ENCODE peak calls at places on chromosomes 11 and 22, in nine cellular contexts. G is CD8-positive, alpha-beta memory T cell; T is right cardiac atrium; X is heart left ventricle; F is left ventricle myocardium inferior; O is body of pancreas; R is tibial artery; K is GM23338; M is neuronal stem cell. S is an unnamed sample.

GRCh38 chr11:73655686-73656085 is 9.3 kb downstream of the PLEKHB1 start:
- DNase-seq in G (no peak), T (no peak), X (no peak), F (no peak), O (no peak), R (no peak), K (no peak), M (no peak), S (no peak)

GRCh38 chr11:77503006-77503405 is 29.1 kb upstream of the PAK1 start:
- DNase-seq in G (no peak), T (no peak), X (no peak), F (no peak), O (no peak), R (no peak), K (no peak), M (no peak), S (no peak)

GRCh38 chr22:49756656-49757055 is 71.0 kb downstream of the BRD1 start:
- DNase-seq in G (no peak), T (peak; percentile 39), X (no peak), F (peak; percentile 7), O (no peak), R (peak; percentile 45), K (no peak), M (no peak), S (peak; percentile 19)

GRCh38 chr11:125918140-125918840 is 14.0 kb downstream of the DDX25 start:
- DNase-seq in G (no peak), T (no peak), X (no peak), F (no peak), O (no peak), R (no peak), K (peak; percentile 53), M (no peak), S (no peak)

GRCh38 chr22:33210129-33210784 is 152.1 kb upstream of the SYN3 start:
- DNase-seq in G (no peak), T (peak; percentile 50), X (no peak), F (no peak), O (peak; percentile 19), R (no peak), K (peak; percentile 87), M (peak; percentile 47), S (no peak)

GRCh38 chr22:38137876-38138687 is 27.6 kb upstream of the BAIAP2L2 start:
- DNase-seq in G (no peak), T (no peak), X (no peak), F (no peak), O (no peak), R (peak; percentile 29), K (no peak), M (no peak), S (peak; percentile 66)

GRCh38 chr22:48234011-48234410 is 1471.6 kb downstream of the TBC1D22A start:
- DNase-seq in G (no peak), T (no peak), X (no peak), F (no peak), O (no peak), R (no peak), K (no peak), M (no peak), S (no peak)

GRCh38 chr11:6660712-6661111 is 5.1 kb upstream of the DCHS1 start:
- DNase-seq in G (no peak), T (no peak), X (no peak), F (no peak), O (no peak), R (no peak), K (no peak), M (no peak), S (no peak)

GRCh38 chr22:21665047-21665851 is 563 bp upstream of the PPIL2 start:
- DNase-seq in G (no peak), T (no peak), X (no peak), F (no peak), O (no peak), R (no peak), K (no peak), M (no peak), S (no peak)

GRCh38 chr11:115566185-115566765 is 62.1 kb upstream of the CADM1 start:
- DNase-seq in G (no peak), T (no peak), X (no peak), F (no peak), O (no peak), R (no peak), K (no peak), M (no peak), S (no peak)

GRCh38 chr11:35593143-35593542 is 25.1 kb upstream of the FJX1 start:
- DNase-seq in G (no peak), T (no peak), X (no peak), F (no peak), O (no peak), R (no peak), K (peak; percentile 3), M (no peak), S (no peak)

GRCh38 chr22:40030026-40030756 is 35.4 kb downstream of the FAM83F start:
- DNase-seq in G (no peak), T (no peak), X (no peak), F (no peak), O (no peak), R (no peak), K (no peak), M (no peak), S (peak; percentile 48)

GRCh38 chr11:46293616-46294015 is 16.2 kb downstream of the CREB3L1 start:
- DNase-seq in G (no peak), T (no peak), X (no peak), F (no peak), O (no peak), R (no peak), K (no peak), M (no peak), S (peak; percentile 60)

GRCh38 chr11:111797145-111797581 is 31.0 kb upstream of the PPP2R1B start:
- DNase-seq in G (no peak), T (no peak), X (no peak), F (no peak), O (no peak), R (no peak), K (no peak), M (no peak), S (no peak)

GRCh38 chr11:62857541-62857982 is 18.2 kb upstream of the WDR74 start:
- DNase-seq in G (no peak), T (no peak), X (no peak), F (no peak), O (no peak), R (no peak), K (no peak), M (no peak), S (no peak)

GRCh38 chr11:43315966-43316365 is 4.2 kb downstream of the API5 start:
- DNase-seq in G (no peak), T (no peak), X (no peak), F (no peak), O (no peak), R (no peak), K (no peak), M (no peak), S (no peak)

GRCh38 chr11:103170865-103171264 is 61.6 kb downstream of the DYNC2H1 start:
- DNase-seq in G (no peak), T (no peak), X (no peak), F (no peak), O (no peak), R (no peak), K (no peak), M (no peak), S (no peak)

GRCh38 chr11:2234963-2235362 is 35.4 kb downstream of the ASCL2 start:
- DNase-seq in G (no peak), T (no peak), X (no peak), F (no peak), O (no peak), R (no peak), K (peak; percentile 26), M (no peak), S (no peak)
- H3K27me3 ChIP-seq in G (no peaks in the 10 kb centered on the region), T (no peaks in the 10 kb centered on the region), X (no peaks in the 10 kb centered on the region), F (peaks cover 34% of the 10 kb centered on the region), O (no peaks in the 10 kb centered on the region), R (peaks cover 8% of the 10 kb centered on the region), K (peaks cover 8% of the 10 kb centered on the region), M (no peaks in the 10 kb centered on the region), S (no peaks in the 10 kb centered on the region)

GRCh38 chr11:129426776-129427175 is 51.1 kb downstream of the BARX2 start:
- DNase-seq in G (no peak), T (no peak), X (no peak), F (no peak), O (no peak), R (no peak), K (no peak), M (no peak), S (no peak)

GRCh38 chr11:129423426-129423825 is 47.8 kb downstream of the BARX2 start:
- DNase-seq in G (no peak), T (no peak), X (no peak), F (no peak), O (no peak), R (no peak), K (no peak), M (no peak), S (no peak)

GRCh38 chr11:129425214-129425613 is 49.6 kb downstream of the BARX2 start:
- DNase-seq in G (no peak), T (no peak), X (no peak), F (no peak), O (no peak), R (no peak), K (no peak), M (no peak), S (no peak)

GRCh38 chr11:129427376-129427775 is 51.7 kb downstream of the BARX2 start:
- DNase-seq in G (no peak), T (no peak), X (no peak), F (no peak), O (no peak), R (no peak), K (no peak), M (no peak), S (no peak)

GRCh38 chr11:129428027-129428426 is 52.4 kb downstream of the BARX2 start:
- DNase-seq in G (no peak), T (no peak), X (no peak), F (no peak), O (no peak), R (no peak), K (no peak), M (no peak), S (no peak)
- H3K4me3 ChIP-seq in G (no peak overlapping the region), T (no peak overlapping the region), X (no peak overlapping the region), F (no peak overlapping the region), O (no peak overlapping the region), R (no peak overlapping the region), K (no peak overlapping the region), M (no peak overlapping the region), S (no peak overlapping the region)

DNA sequence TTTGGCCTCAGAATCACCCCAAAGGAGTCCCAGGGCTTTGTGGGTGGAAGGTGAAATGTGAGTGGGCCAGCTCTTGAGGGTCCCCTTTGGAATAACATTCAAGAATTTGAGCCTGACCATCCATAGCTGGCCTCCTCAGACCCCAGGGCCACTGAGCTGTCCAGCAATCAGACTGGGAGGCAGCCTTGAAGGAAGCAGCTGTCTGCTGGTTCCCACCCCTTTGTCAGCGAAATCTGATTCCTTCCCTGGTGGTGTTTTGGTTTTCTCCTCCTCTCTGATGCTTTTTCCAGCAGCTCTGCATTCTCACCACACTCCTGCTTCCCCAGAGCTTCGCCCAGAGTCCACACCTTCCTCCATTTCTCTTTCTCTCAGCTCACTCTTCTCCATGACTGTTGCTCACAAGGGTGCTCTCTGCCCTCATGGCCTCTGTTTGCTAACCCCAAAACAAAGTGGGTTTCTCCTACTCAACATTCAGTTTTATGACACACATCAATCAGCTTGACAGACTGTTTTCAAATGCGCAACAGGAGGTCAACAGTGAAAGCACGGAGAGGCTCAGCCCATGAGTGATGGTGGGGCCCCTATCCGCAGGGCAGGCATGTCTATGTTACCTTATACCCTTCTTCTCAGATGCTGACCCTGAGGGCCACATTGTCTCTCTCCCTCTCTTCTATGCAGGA is 130.7 kb upstream of the MTNR1B start:
- DNase-seq in G (no peak), T (no peak), X (no peak), F (no peak), O (no peak), R (no peak), K (peak; percentile 61), M (peak; percentile 24), S (no peak)
- H3K27ac ChIP-seq in G (no peak overlapping the region), T (no peak overlapping the region), X (no peak overlapping the region), F (no peak overlapping the region), O (no peak overlapping the region), R (no peak overlapping the region), K (no peak overlapping the region), M (no peak overlapping the region), S (no peak overlapping the region)

GRCh38 chr11:91981995-91982394 is 242.6 kb upstream of the FAT3 start:
- DNase-seq in G (no peak), T (no peak), X (peak; percentile 71), F (no peak), O (peak; percentile 26), R (peak; percentile 91), K (no peak), M (no peak), S (peak; percentile 80)
- H3K27me3 ChIP-seq in G (no peaks in the 10 kb centered on the region), T (no peaks in the 10 kb centered on the region), X (no peaks in the 10 kb centered on the region), F (no peaks in the 10 kb centered on the region), O (no peaks in the 10 kb centered on the region), R (no peaks in the 10 kb centered on the region), K (no peaks in the 10 kb centered on the region), M (no peaks in the 10 kb centered on the region), S (no peaks in the 10 kb centered on the region)